ENCODE peak calls at places on chromosomes 6 and 20, in nine cellular contexts. J, V, D, Q, G, A, P, Y and H are unnamed samples.

GRCh38 chr6:21279619-21280018 is 313.9 kb upstream of the SOX4 start:
- DNase-seq in P (no peak), Q (no peak), J (no peak), A (no peak), Y (no peak), G (no peak), D (no peak), V (no peak), H (no peak)

GRCh38 chr6:55137925-55138324 is 36.4 kb upstream of the HCRTR2 start:
- DNase-seq in D (no peak), V (no peak), Y (no peak), A (no peak), Q (no peak), P (no peak), G (no peak), J (no peak), H (no peak)

GRCh38 chr6:37134622-37135191 is 35.2 kb upstream of the PIM1 start:
- DNase-seq in P (peak), G (peak), Y (no peak), J (no peak), A (peak), V (no peak), D (no peak), Q (no peak), H (peak)

GRCh38 chr6:143810745-143811144 is 32.4 kb upstream of the LTV1 start:
- DNase-seq in D (no peak), P (no peak), Q (no peak), Y (no peak), G (no peak), A (no peak), V (no peak), J (no peak), H (no peak)

GRCh38 chr20:46772901-46773300 is 63.5 kb downstream of the SLC2A10 start:
- DNase-seq in Q (no peak), D (no peak), P (no peak), A (peak), J (no peak), V (no peak), Y (no peak), G (no peak), H (no peak)

GRCh38 chr6:135637701-135638100 is 140.2 kb upstream of the AHI1 start:
- DNase-seq in A (no peak), G (no peak), J (no peak), P (no peak), V (no peak), Q (no peak), Y (no peak), D (no peak), H (no peak)

GRCh38 chr20:32332614-32333013 is 25.5 kb upstream of the ASXL1 start:
- DNase-seq in Q (no peak), V (no peak), D (no peak), Y (no peak), P (peak), G (no peak), J (no peak), A (peak), H (peak)

GRCh38 chr20:48282591-48283228 is 497.4 kb upstream of the SULF2 start:
- DNase-seq in P (no peak), Q (no peak), Y (no peak), G (no peak), D (no peak), V (no peak), J (no peak), A (peak), H (no peak)

GRCh38 chr6:152600022-152600421 is 37.1 kb downstream of the SYNE1 start:
- DNase-seq in D (no peak), P (no peak), Q (no peak), A (no peak), J (no peak), V (no peak), Y (no peak), G (no peak), H (no peak)

GRCh38 chr6:144075187-144075586 is 20.2 kb downstream of the SF3B5 start:
- DNase-seq in P (no peak), G (no peak), D (no peak), J (no peak), V (no peak), Q (no peak), Y (no peak), A (no peak), H (no peak)